ENCODE peak calls at places on chromosomes 11 and 22, in nine cellular contexts. One of them, this sample, is unnamed.

GRCh38 chr11:57426439-57426753 is 525 bp downstream of the SLC43A3 start:
- DNase-seq in thoracic aorta: no peak
- DNase-seq in hepatocyte: no peak
- DNase-seq in uterus: no peak
- DNase-seq in left ventricle myocardium inferior: no peak
- DNase-seq in A549: no peak
- DNase-seq in OCI-LY7: peak; percentile 28
- DNase-seq in lower lobe of right lung: no peak
- DNase-seq in H1: no peak
- DNase-seq in this sample: no peak

GRCh38 chr11:45444796-45445195 is 158.7 kb upstream of the SYT13 start:
- DNase-seq in hepatocyte: no peak
- DNase-seq in uterus: no peak
- DNase-seq in H1: no peak
- DNase-seq in thoracic aorta: no peak
- DNase-seq in left ventricle myocardium inferior: no peak
- DNase-seq in OCI-LY7: no peak
- DNase-seq in lower lobe of right lung: no peak
- DNase-seq in A549: peak; percentile 11
- DNase-seq in this sample: no peak

GRCh38 chr11:124174001-124174400 is 9.1 kb upstream of the OR10D3 start:
- DNase-seq in A549: peak; percentile 3
- DNase-seq in thoracic aorta: no peak
- DNase-seq in H1: no peak
- DNase-seq in uterus: no peak
- DNase-seq in hepatocyte: peak; percentile 78
- DNase-seq in OCI-LY7: no peak
- DNase-seq in lower lobe of right lung: no peak
- DNase-seq in left ventricle myocardium inferior: no peak
- DNase-seq in this sample: no peak

GRCh38 chr11:2525166-2525861 is 80.5 kb downstream of the KCNQ1 start:
- DNase-seq in thoracic aorta: no peak
- DNase-seq in hepatocyte: no peak
- DNase-seq in left ventricle myocardium inferior: peak; percentile 9
- DNase-seq in H1: no peak
- DNase-seq in A549: no peak
- DNase-seq in lower lobe of right lung: peak; percentile 41
- DNase-seq in OCI-LY7: no peak
- DNase-seq in uterus: peak; percentile 11
- DNase-seq in this sample: peak; percentile 41

GRCh38 chr22:31296258-31296657 is 4.0 kb upstream of the PIK3IP1 start:
- DNase-seq in left ventricle myocardium inferior: no peak
- DNase-seq in lower lobe of right lung: no peak
- DNase-seq in OCI-LY7: no peak
- DNase-seq in hepatocyte: no peak
- DNase-seq in uterus: no peak
- DNase-seq in thoracic aorta: no peak
- DNase-seq in H1: no peak
- DNase-seq in A549: no peak
- DNase-seq in this sample: no peak

GRCh38 chr11:85170184-85170583 is 457.0 kb downstream of the DLG2 start:
- DNase-seq in left ventricle myocardium inferior: no peak
- DNase-seq in lower lobe of right lung: no peak
- DNase-seq in thoracic aorta: no peak
- DNase-seq in A549: peak; percentile 10
- DNase-seq in hepatocyte: peak; percentile 37
- DNase-seq in OCI-LY7: no peak
- DNase-seq in uterus: no peak
- DNase-seq in H1: peak; percentile 13
- DNase-seq in this sample: no peak

GRCh38 chr22:26785942-26786341 is 128.6 kb downstream of the MIAT start:
- DNase-seq in hepatocyte: no peak
- DNase-seq in uterus: no peak
- DNase-seq in lower lobe of right lung: no peak
- DNase-seq in OCI-LY7: peak; percentile 19
- DNase-seq in A549: no peak
- DNase-seq in left ventricle myocardium inferior: no peak
- DNase-seq in thoracic aorta: no peak
- DNase-seq in H1: no peak
- DNase-seq in this sample: no peak

GRCh38 chr11:6596237-6596877 is 7.1 kb downstream of the RRP8 start:
- DNase-seq in left ventricle myocardium inferior: no peak
- DNase-seq in OCI-LY7: no peak
- DNase-seq in lower lobe of right lung: no peak
- DNase-seq in uterus: no peak
- DNase-seq in A549: no peak
- DNase-seq in hepatocyte: no peak
- DNase-seq in H1: no peak
- DNase-seq in thoracic aorta: no peak
- DNase-seq in this sample: no peak

GRCh38 chr22:33861216-33861875 is 58.9 kb downstream of the LARGE1 start:
- DNase-seq in left ventricle myocardium inferior: no peak
- DNase-seq in hepatocyte: no peak
- DNase-seq in lower lobe of right lung: peak; percentile 71
- DNase-seq in thoracic aorta: no peak
- DNase-seq in A549: no peak
- DNase-seq in OCI-LY7: no peak
- DNase-seq in H1: no peak
- DNase-seq in uterus: no peak
- DNase-seq in this sample: no peak

GRCh38 chr11:118223992-118224391 is 819 bp downstream of the JAML start:
- DNase-seq in left ventricle myocardium inferior: no peak
- DNase-seq in lower lobe of right lung: no peak
- DNase-seq in hepatocyte: no peak
- DNase-seq in uterus: no peak
- DNase-seq in A549: no peak
- DNase-seq in H1: no peak
- DNase-seq in OCI-LY7: no peak
- DNase-seq in thoracic aorta: no peak
- DNase-seq in this sample: no peak

GRCh38 chr22:48146426-48146825 is 1384.0 kb downstream of the TBC1D22A start:
- DNase-seq in thoracic aorta: no peak
- DNase-seq in H1: no peak
- DNase-seq in A549: no peak
- DNase-seq in left ventricle myocardium inferior: no peak
- DNase-seq in OCI-LY7: no peak
- DNase-seq in uterus: no peak
- DNase-seq in hepatocyte: no peak
- DNase-seq in lower lobe of right lung: no peak
- DNase-seq in this sample: no peak

GRCh38 chr11:30451167-30451566 is 128.3 kb downstream of the ARL14EP start:
- DNase-seq in left ventricle myocardium inferior: no peak
- DNase-seq in OCI-LY7: no peak
- DNase-seq in uterus: no peak
- DNase-seq in thoracic aorta: no peak
- DNase-seq in hepatocyte: no peak
- DNase-seq in H1: no peak
- DNase-seq in A549: no peak
- DNase-seq in lower lobe of right lung: no peak
- DNase-seq in this sample: no peak

GRCh38 chr22:27801197-27801615 is 350 bp downstream of the MN1 start:
- DNase-seq in OCI-LY7: no peak
- DNase-seq in lower lobe of right lung: no peak
- DNase-seq in A549: peak; percentile 3
- DNase-seq in uterus: no peak
- DNase-seq in thoracic aorta: no peak
- DNase-seq in left ventricle myocardium inferior: peak; percentile 36
- DNase-seq in hepatocyte: peak; percentile 61
- DNase-seq in H1: no peak
- DNase-seq in this sample: no peak

GRCh38 chr11:120133216-120134105 is 4.5 kb downstream of the TRIM29 start:
- DNase-seq in uterus: no peak
- DNase-seq in thoracic aorta: no peak
- DNase-seq in lower lobe of right lung: peak; percentile 31
- DNase-seq in hepatocyte: no peak
- DNase-seq in H1: no peak
- DNase-seq in left ventricle myocardium inferior: no peak
- DNase-seq in A549: no peak
- DNase-seq in OCI-LY7: no peak
- DNase-seq in this sample: peak; percentile 9
- H3K4me1 ChIP-seq in uterus: no peaks in the 10 kb centered on the region
- H3K4me1 ChIP-seq in thoracic aorta: no peaks in the 10 kb centered on the region
- H3K4me1 ChIP-seq in lower lobe of right lung: no peaks in the 10 kb centered on the region
- H3K4me1 ChIP-seq in hepatocyte: peaks cover 12% of the 10 kb centered on the region
- H3K4me1 ChIP-seq in H1: peaks cover 4% of the 10 kb centered on the region
- H3K4me1 ChIP-seq in left ventricle myocardium inferior: no peaks in the 10 kb centered on the region
- H3K4me1 ChIP-seq in A549: peaks cover 11% of the 10 kb centered on the region
- H3K4me1 ChIP-seq in OCI-LY7: no peaks in the 10 kb centered on the region
- H3K4me1 ChIP-seq in this sample: no peaks in the 10 kb centered on the region

DNA sequence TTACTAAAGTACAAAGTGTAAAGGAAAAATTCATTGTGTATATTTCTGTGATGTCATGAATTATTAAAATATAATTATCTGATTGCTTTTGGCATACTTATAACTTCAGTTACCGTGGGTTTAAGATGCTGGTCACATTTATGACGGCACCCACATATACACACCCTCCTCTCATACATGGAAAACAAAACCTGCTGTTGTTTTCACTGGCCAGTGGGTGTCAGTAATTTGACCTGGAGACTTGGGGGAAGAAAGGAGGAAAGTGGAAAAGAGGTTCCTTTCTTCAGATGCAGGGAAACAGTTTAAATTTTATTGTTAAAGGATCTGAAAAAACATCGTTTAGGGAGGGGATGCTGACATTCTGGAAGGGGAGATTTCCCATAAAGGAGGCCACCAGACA is 742 bp upstream of the BBOX1 start:
- DNase-seq in hepatocyte: no peak
- DNase-seq in H1: no peak
- DNase-seq in thoracic aorta: no peak
- DNase-seq in left ventricle myocardium inferior: no peak
- DNase-seq in A549: no peak
- DNase-seq in uterus: no peak
- DNase-seq in OCI-LY7: no peak
- DNase-seq in lower lobe of right lung: no peak
- DNase-seq in this sample: no peak
- TF ChIP-seq CTCF in hepatocyte: no peak
- TF ChIP-seq CTCF in H1: peak; percentile 30
- TF ChIP-seq CTCF in thoracic aorta: no peak
- TF ChIP-seq CTCF in left ventricle myocardium inferior: no peak
- TF ChIP-seq CTCF in A549: no peak
- TF ChIP-seq CTCF in uterus: no peak
- TF ChIP-seq CTCF in OCI-LY7: peak; percentile 50
- TF ChIP-seq CTCF in lower lobe of right lung: no peak
- TF ChIP-seq CTCF in this sample: no peak

GRCh38 chr11:128735935-128736610 is 42.2 kb downstream of the FLI1 start:
- DNase-seq in uterus: no peak
- DNase-seq in A549: no peak
- DNase-seq in hepatocyte: no peak
- DNase-seq in OCI-LY7: peak; percentile 70
- DNase-seq in lower lobe of right lung: no peak
- DNase-seq in H1: no peak
- DNase-seq in left ventricle myocardium inferior: no peak
- DNase-seq in thoracic aorta: no peak
- DNase-seq in this sample: no peak

GRCh38 chr11:128733440-128734115 is 39.7 kb downstream of the FLI1 start:
- DNase-seq in H1: peak; percentile 64
- DNase-seq in hepatocyte: no peak
- DNase-seq in uterus: no peak
- DNase-seq in A549: no peak
- DNase-seq in OCI-LY7: peak; percentile 83
- DNase-seq in lower lobe of right lung: no peak
- DNase-seq in thoracic aorta: no peak
- DNase-seq in left ventricle myocardium inferior: no peak
- DNase-seq in this sample: no peak

GRCh38 chr11:128734439-128735224 is 40.8 kb downstream of the FLI1 start:
- DNase-seq in lower lobe of right lung: peak; percentile 78
- DNase-seq in uterus: no peak
- DNase-seq in left ventricle myocardium inferior: peak; percentile 36
- DNase-seq in H1: no peak
- DNase-seq in hepatocyte: no peak
- DNase-seq in thoracic aorta: no peak
- DNase-seq in A549: no peak
- DNase-seq in OCI-LY7: peak; percentile 64
- DNase-seq in this sample: peak; percentile 43

GRCh38 chr11:128731041-128731663 is 37.3 kb downstream of the FLI1 start:
- DNase-seq in left ventricle myocardium inferior: no peak
- DNase-seq in A549: no peak
- DNase-seq in uterus: no peak
- DNase-seq in lower lobe of right lung: no peak
- DNase-seq in thoracic aorta: no peak
- DNase-seq in H1: no peak
- DNase-seq in OCI-LY7: peak; percentile 87
- DNase-seq in hepatocyte: no peak
- DNase-seq in this sample: no peak

DNA sequence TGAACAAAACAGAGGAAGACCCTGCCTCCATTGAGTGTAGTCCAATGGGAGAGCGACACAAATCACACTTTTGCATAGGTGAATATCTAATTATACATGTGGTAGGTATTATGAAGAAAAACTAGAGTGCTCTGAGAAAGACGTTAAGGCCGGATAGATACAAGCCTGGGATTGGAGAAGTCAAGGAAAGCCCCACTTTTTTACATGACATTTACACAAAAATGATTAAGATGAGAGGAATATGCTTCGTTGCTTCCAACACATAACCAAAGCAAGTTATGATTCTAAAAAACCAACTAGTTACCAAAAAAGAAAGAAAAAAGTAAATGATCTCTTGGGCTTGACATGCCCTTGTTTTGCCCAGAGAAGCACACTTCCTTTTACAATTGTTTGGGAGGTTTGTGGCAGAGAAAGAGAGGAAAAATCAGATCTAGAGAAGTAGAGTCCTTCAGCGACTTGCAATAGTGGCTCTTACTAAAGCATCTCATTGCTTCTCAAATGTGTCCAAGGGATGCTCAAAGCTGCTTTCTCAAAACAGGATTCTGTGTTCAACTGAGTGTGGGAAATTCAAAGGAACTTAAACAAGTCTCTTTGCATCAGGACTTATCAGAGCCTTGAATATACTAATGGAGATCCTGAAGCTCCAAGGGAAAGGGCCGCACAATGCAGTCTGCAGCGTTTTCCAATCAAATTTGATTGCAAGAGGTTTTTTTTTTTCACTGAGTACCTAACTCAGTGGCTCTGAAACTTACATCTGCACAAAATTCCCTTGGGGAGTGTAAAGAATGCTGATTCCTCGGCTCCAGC is 38.8 kb downstream of the FLI1 start:
- DNase-seq in H1: no peak
- DNase-seq in A549: no peak
- DNase-seq in left ventricle myocardium inferior: no peak
- DNase-seq in thoracic aorta: no peak
- DNase-seq in uterus: no peak
- DNase-seq in hepatocyte: no peak
- DNase-seq in OCI-LY7: peak; percentile 80
- DNase-seq in lower lobe of right lung: no peak
- DNase-seq in this sample: no peak
- H3K4me1 ChIP-seq in H1: peaks cover 18% of the 10 kb centered on the region
- H3K4me1 ChIP-seq in A549: no peaks in the 10 kb centered on the region
- H3K4me1 ChIP-seq in left ventricle myocardium inferior: peaks cover 99% of the 10 kb centered on the region
- H3K4me1 ChIP-seq in thoracic aorta: peaks cover 7% of the 10 kb centered on the region
- H3K4me1 ChIP-seq in uterus: no peaks in the 10 kb centered on the region
- H3K4me1 ChIP-seq in hepatocyte: no peaks in the 10 kb centered on the region
- H3K4me1 ChIP-seq in OCI-LY7: peaks cover 100% of the 10 kb centered on the region
- H3K4me1 ChIP-seq in lower lobe of right lung: peaks cover 96% of the 10 kb centered on the region
- H3K4me1 ChIP-seq in this sample: peaks cover 30% of the 10 kb centered on the region

DNA sequence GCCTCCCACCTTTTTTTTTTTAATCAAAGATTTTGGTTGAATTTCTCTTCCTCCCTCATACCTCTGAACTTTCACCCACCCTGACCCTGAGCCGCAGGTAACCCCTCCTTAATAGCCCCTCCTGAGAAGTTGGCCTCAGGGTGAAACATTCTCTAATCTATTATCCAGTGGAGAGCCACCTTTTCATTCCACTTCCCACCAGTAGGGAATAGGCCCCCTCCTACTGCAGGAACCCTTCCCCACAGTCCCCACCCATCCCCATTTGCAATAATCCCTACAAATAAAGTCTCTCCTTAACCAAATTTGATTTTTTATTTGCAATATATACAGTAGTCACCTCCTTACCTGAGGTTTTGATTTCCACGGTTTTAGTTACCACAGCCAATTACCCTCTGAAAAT is 2.1 kb upstream of the SLC35F2 start:
- DNase-seq in OCI-LY7: no peak
- DNase-seq in left ventricle myocardium inferior: no peak
- DNase-seq in A549: no peak
- DNase-seq in lower lobe of right lung: no peak
- DNase-seq in H1: no peak
- DNase-seq in uterus: no peak
- DNase-seq in hepatocyte: no peak
- DNase-seq in thoracic aorta: no peak
- DNase-seq in this sample: no peak
- TF ChIP-seq CTCF in OCI-LY7: no peak
- TF ChIP-seq CTCF in left ventricle myocardium inferior: no peak
- TF ChIP-seq CTCF in A549: no peak
- TF ChIP-seq CTCF in lower lobe of right lung: no peak
- TF ChIP-seq CTCF in H1: no peak
- TF ChIP-seq CTCF in uterus: no peak
- TF ChIP-seq CTCF in hepatocyte: no peak
- TF ChIP-seq CTCF in thoracic aorta: no peak
- TF ChIP-seq CTCF in this sample: no peak